ENCODE peak calls at places on chromosomes 3 and 15, in seven cellular contexts. One of them, this sample, is unnamed.

GRCh38 chr3:18223591-18224338 is 201.4 kb downstream of the SATB1 start:
- DNase-seq in T1000: no peak
- DNase-seq in substantia nigra: no peak
- DNase-seq in A549: no peak
- DNase-seq in NCI-H2081: peak
- DNase-seq in GM04503: no peak
- DNase-seq in pancreas: no peak
- DNase-seq in this sample: no peak

GRCh38 chr15:68289057-68289456 is 11.5 kb downstream of the FEM1B start:
- DNase-seq in NCI-H2081: no peak
- DNase-seq in A549: no peak
- DNase-seq in T1000: no peak
- DNase-seq in GM04503: no peak
- DNase-seq in substantia nigra: no peak
- DNase-seq in pancreas: no peak
- DNase-seq in this sample: no peak

GRCh38 chr15:53830707-53831386 is 71.4 kb upstream of the WDR72 start:
- DNase-seq in NCI-H2081: no peak
- DNase-seq in A549: no peak
- DNase-seq in GM04503: no peak
- DNase-seq in pancreas: no peak
- DNase-seq in T1000: no peak
- DNase-seq in substantia nigra: no peak
- DNase-seq in this sample: peak

GRCh38 chr15:64426845-64427465 is 33.4 kb upstream of the ZNF609 start:
- DNase-seq in GM04503: no peak
- DNase-seq in NCI-H2081: peak
- DNase-seq in substantia nigra: no peak
- DNase-seq in T1000: no peak
- DNase-seq in pancreas: no peak
- DNase-seq in A549: no peak
- DNase-seq in this sample: peak

GRCh38 chr15:50685976-50686467 is 575 bp downstream of the TRPM7 start:
- DNase-seq in GM04503: no peak
- DNase-seq in pancreas: peak
- DNase-seq in T1000: no peak
- DNase-seq in substantia nigra: peak
- DNase-seq in NCI-H2081: peak
- DNase-seq in A549: peak
- DNase-seq in this sample: peak

GRCh38 chr15:49747340-49747739 is 126.5 kb downstream of the DTWD1 start:
- DNase-seq in T1000: no peak
- DNase-seq in GM04503: no peak
- DNase-seq in substantia nigra: no peak
- DNase-seq in pancreas: no peak
- DNase-seq in A549: no peak
- DNase-seq in NCI-H2081: no peak
- DNase-seq in this sample: no peak

GRCh38 chr15:61155741-61156700 is 73.1 kb downstream of the RORA start:
- DNase-seq in GM04503: no peak
- DNase-seq in T1000: no peak
- DNase-seq in NCI-H2081: peak
- DNase-seq in substantia nigra: no peak
- DNase-seq in pancreas: no peak
- DNase-seq in A549: no peak
- DNase-seq in this sample: no peak

GRCh38 chr3:29775352-29775751 is 494.5 kb downstream of the RBMS3 start:
- DNase-seq in NCI-H2081: no peak
- DNase-seq in substantia nigra: no peak
- DNase-seq in GM04503: peak
- DNase-seq in pancreas: no peak
- DNase-seq in A549: no peak
- DNase-seq in T1000: no peak
- DNase-seq in this sample: no peak

GRCh38 chr3:186984064-186984463 is 53.7 kb downstream of the ST6GAL1 start:
- DNase-seq in substantia nigra: no peak
- DNase-seq in A549: no peak
- DNase-seq in GM04503: no peak
- DNase-seq in T1000: no peak
- DNase-seq in pancreas: no peak
- DNase-seq in NCI-H2081: no peak
- DNase-seq in this sample: no peak

GRCh38 chr15:56192659-56193442 is 50.8 kb downstream of the RFX7 start:
- DNase-seq in substantia nigra: no peak
- DNase-seq in T1000: no peak
- DNase-seq in NCI-H2081: no peak
- DNase-seq in GM04503: no peak
- DNase-seq in A549: no peak
- DNase-seq in pancreas: no peak
- DNase-seq in this sample: no peak

GRCh38 chr3:141393151-141394076 is 25.1 kb downstream of the ZBTB38 start:
- DNase-seq in A549: no peak
- DNase-seq in T1000: peak
- DNase-seq in GM04503: no peak
- DNase-seq in substantia nigra: peak
- DNase-seq in NCI-H2081: peak
- DNase-seq in pancreas: no peak
- DNase-seq in this sample: no peak

GRCh38 chr15:62711691-62712454 is 330.7 kb upstream of the TPM1 start:
- DNase-seq in A549: no peak
- DNase-seq in T1000: no peak
- DNase-seq in GM04503: no peak
- DNase-seq in pancreas: no peak
- DNase-seq in substantia nigra: no peak
- DNase-seq in NCI-H2081: no peak
- DNase-seq in this sample: no peak

GRCh38 chr15:28885630-28886430 is at the start of gene APBA2:
- DNase-seq in T1000: no peak
- DNase-seq in GM04503: no peak
- DNase-seq in pancreas: peak
- DNase-seq in A549: peak
- DNase-seq in NCI-H2081: peak
- DNase-seq in substantia nigra: no peak
- DNase-seq in this sample: no peak

GRCh38 chr3:134447371-134447770 is 38.4 kb downstream of the ANAPC13 start:
- DNase-seq in GM04503: no peak
- DNase-seq in A549: no peak
- DNase-seq in pancreas: no peak
- DNase-seq in NCI-H2081: no peak
- DNase-seq in T1000: no peak
- DNase-seq in substantia nigra: no peak
- DNase-seq in this sample: no peak

GRCh38 chr15:77342767-77343166 is 77.1 kb downstream of the PEAK1 start:
- DNase-seq in GM04503: no peak
- DNase-seq in T1000: no peak
- DNase-seq in A549: no peak
- DNase-seq in NCI-H2081: no peak
- DNase-seq in substantia nigra: no peak
- DNase-seq in pancreas: no peak
- DNase-seq in this sample: no peak

GRCh38 chr3:127107491-127108375 is 85.2 kb upstream of the PRR23E start:
- DNase-seq in NCI-H2081: no peak
- DNase-seq in pancreas: no peak
- DNase-seq in substantia nigra: no peak
- DNase-seq in A549: no peak
- DNase-seq in GM04503: no peak
- DNase-seq in T1000: no peak
- DNase-seq in this sample: no peak